ENCODE peak calls at places on chromosomes 5 and 9, in six cellular contexts. One of them, this sample, is unnamed.

GRCh38 chr5:51890435-51891116 is 507.3 kb downstream of the ISL1 start:
- DNase-seq in AG09309: no peak
- DNase-seq in astrocyte: no peak
- DNase-seq in astrocyte of the spinal cord: no peak
- DNase-seq in WERI-Rb-1: no peak
- DNase-seq in PC-3: no peak
- DNase-seq in this sample: no peak

GRCh38 chr5:5419291-5420210 is 2.9 kb upstream of the ICE1 start:
- DNase-seq in AG09309: peak
- DNase-seq in astrocyte: peak
- DNase-seq in astrocyte of the spinal cord: peak
- DNase-seq in WERI-Rb-1: peak
- DNase-seq in PC-3: peak
- DNase-seq in this sample: no peak

GRCh38 chr5:164352695-164353094 is 847.3 kb downstream of the MAT2B start:
- DNase-seq in PC-3: no peak
- DNase-seq in WERI-Rb-1: no peak
- DNase-seq in astrocyte of the spinal cord: no peak
- DNase-seq in astrocyte: peak
- DNase-seq in AG09309: no peak
- DNase-seq in this sample: no peak

GRCh38 chr5:150516011-150516410 is 8.1 kb downstream of the NDST1 start:
- DNase-seq in astrocyte: peak
- DNase-seq in PC-3: no peak
- DNase-seq in astrocyte of the spinal cord: peak
- DNase-seq in AG09309: no peak
- DNase-seq in WERI-Rb-1: peak
- DNase-seq in this sample: no peak

GRCh38 chr9:84511651-84512050 is 157.9 kb upstream of the NTRK2 start:
- DNase-seq in AG09309: no peak
- DNase-seq in astrocyte: no peak
- DNase-seq in PC-3: no peak
- DNase-seq in WERI-Rb-1: no peak
- DNase-seq in astrocyte of the spinal cord: no peak
- DNase-seq in this sample: no peak

GRCh38 chr9:7403839-7404238 is 395.7 kb downstream of the DMAC1 start:
- DNase-seq in AG09309: no peak
- DNase-seq in PC-3: no peak
- DNase-seq in WERI-Rb-1: no peak
- DNase-seq in astrocyte of the spinal cord: no peak
- DNase-seq in astrocyte: no peak
- DNase-seq in this sample: no peak

GRCh38 chr9:116860509-116861120 is 173.5 kb downstream of the TRIM32 start:
- DNase-seq in astrocyte: peak
- DNase-seq in WERI-Rb-1: peak
- DNase-seq in PC-3: peak
- DNase-seq in AG09309: peak
- DNase-seq in astrocyte of the spinal cord: peak
- DNase-seq in this sample: no peak

GRCh38 chr5:13566903-13567339 is 377.6 kb downstream of the DNAH5 start:
- DNase-seq in astrocyte of the spinal cord: peak
- DNase-seq in astrocyte: peak
- DNase-seq in WERI-Rb-1: no peak
- DNase-seq in PC-3: peak
- DNase-seq in AG09309: peak
- DNase-seq in this sample: peak

GRCh38 chr5:68141494-68141893 is 74.1 kb upstream of the PIK3R1 start:
- DNase-seq in PC-3: no peak
- DNase-seq in WERI-Rb-1: no peak
- DNase-seq in astrocyte of the spinal cord: peak
- DNase-seq in AG09309: no peak
- DNase-seq in astrocyte: peak
- DNase-seq in this sample: no peak

GRCh38 chr9:100011062-100011681 is 87.6 kb downstream of the ERP44 start:
- DNase-seq in astrocyte of the spinal cord: peak
- DNase-seq in astrocyte: peak
- DNase-seq in AG09309: peak
- DNase-seq in PC-3: peak
- DNase-seq in WERI-Rb-1: peak
- DNase-seq in this sample: no peak

GRCh38 chr9:13284011-13284410 is 4.5 kb upstream of the MPDZ start:
- DNase-seq in PC-3: no peak
- DNase-seq in astrocyte: no peak
- DNase-seq in astrocyte of the spinal cord: no peak
- DNase-seq in AG09309: no peak
- DNase-seq in WERI-Rb-1: no peak
- DNase-seq in this sample: no peak

GRCh38 chr5:139653616-139654015 is 5.5 kb downstream of the CXXC5 start:
- DNase-seq in astrocyte: no peak
- DNase-seq in WERI-Rb-1: peak
- DNase-seq in PC-3: no peak
- DNase-seq in astrocyte of the spinal cord: no peak
- DNase-seq in AG09309: no peak
- DNase-seq in this sample: no peak

GRCh38 chr9:133247632-133248031 is 27.4 kb downstream of the ABO start:
- DNase-seq in AG09309: no peak
- DNase-seq in astrocyte: no peak
- DNase-seq in astrocyte of the spinal cord: no peak
- DNase-seq in PC-3: no peak
- DNase-seq in WERI-Rb-1: no peak
- DNase-seq in this sample: no peak

GRCh38 chr5:154862766-154863165 is 4.3 kb downstream of the CNOT8 start:
- DNase-seq in AG09309: no peak
- DNase-seq in astrocyte of the spinal cord: peak
- DNase-seq in WERI-Rb-1: no peak
- DNase-seq in astrocyte: peak
- DNase-seq in PC-3: no peak
- DNase-seq in this sample: no peak

DNA sequence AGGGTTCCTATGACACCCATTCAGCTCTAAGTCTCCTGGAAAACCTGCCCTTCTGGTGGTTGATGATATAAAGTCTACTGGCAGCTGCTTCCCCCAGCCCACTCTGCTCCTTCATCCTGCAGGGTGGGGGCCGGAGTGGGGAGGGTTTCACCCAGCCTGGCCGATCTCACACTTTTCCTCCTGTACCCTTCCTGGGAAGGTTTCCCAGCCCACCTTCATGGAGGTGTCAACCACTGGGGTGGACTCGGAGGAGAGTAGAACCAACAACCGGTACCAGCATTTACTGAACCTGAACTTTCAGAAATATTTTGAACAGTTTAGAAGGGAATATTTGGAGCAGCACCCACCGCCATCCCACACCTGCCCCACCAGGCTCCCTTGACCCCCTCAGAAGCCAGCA is 30.4 kb downstream of the ROR2 start:
- DNase-seq in astrocyte of the spinal cord: no peak
- DNase-seq in AG09309: no peak
- DNase-seq in astrocyte: no peak
- DNase-seq in WERI-Rb-1: no peak
- DNase-seq in PC-3: no peak
- DNase-seq in this sample: no peak
- H3K4me3 ChIP-seq in astrocyte of the spinal cord: no peak
- H3K4me3 ChIP-seq in AG09309: no peak
- H3K4me3 ChIP-seq in astrocyte: no peak
- H3K4me3 ChIP-seq in WERI-Rb-1: no peak
- H3K4me3 ChIP-seq in PC-3: no peak
- H3K4me3 ChIP-seq in this sample: no peak

GRCh38 chr5:15693933-15694332 is 194.0 kb downstream of the FBXL7 start:
- DNase-seq in astrocyte of the spinal cord: no peak
- DNase-seq in astrocyte: no peak
- DNase-seq in WERI-Rb-1: no peak
- DNase-seq in AG09309: no peak
- DNase-seq in PC-3: no peak
- DNase-seq in this sample: no peak
- TF ChIP-seq CTCF in astrocyte of the spinal cord: no peak
- TF ChIP-seq CTCF in astrocyte: no peak
- TF ChIP-seq CTCF in WERI-Rb-1: peak
- TF ChIP-seq CTCF in AG09309: no peak
- TF ChIP-seq CTCF in PC-3: no peak
- TF ChIP-seq CTCF in this sample: no peak

DNA sequence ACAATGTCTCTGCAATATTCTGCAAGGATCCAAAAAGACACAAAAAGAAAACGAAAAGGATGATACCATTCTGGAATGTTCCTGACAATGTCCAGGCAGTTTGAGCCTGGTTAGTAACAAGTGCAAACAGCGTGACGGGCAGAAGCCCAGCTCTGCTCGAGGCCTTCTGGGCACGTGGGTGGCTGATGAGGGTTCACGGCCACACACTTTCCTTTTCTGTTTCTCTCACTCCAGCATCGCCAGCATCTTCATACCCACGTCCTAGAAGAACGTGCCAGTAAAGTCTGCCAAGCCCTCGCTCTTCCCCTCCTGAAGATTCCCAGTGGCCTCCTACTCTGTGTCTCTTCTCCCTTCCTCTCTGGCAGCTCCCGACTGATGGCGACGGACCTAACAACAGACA is 36.7 kb downstream of the COL23A1 start:
- DNase-seq in PC-3: no peak
- DNase-seq in astrocyte of the spinal cord: no peak
- DNase-seq in AG09309: no peak
- DNase-seq in astrocyte: no peak
- DNase-seq in WERI-Rb-1: no peak
- DNase-seq in this sample: no peak
- H3K4me3 ChIP-seq in PC-3: no peak
- H3K4me3 ChIP-seq in astrocyte of the spinal cord: no peak
- H3K4me3 ChIP-seq in AG09309: no peak
- H3K4me3 ChIP-seq in astrocyte: no peak
- H3K4me3 ChIP-seq in WERI-Rb-1: no peak
- H3K4me3 ChIP-seq in this sample: no peak

GRCh38 chr9:93380410-93381060 is 71.0 kb upstream of the FAM120A start:
- DNase-seq in astrocyte of the spinal cord: no peak
- DNase-seq in astrocyte: no peak
- DNase-seq in AG09309: no peak
- DNase-seq in WERI-Rb-1: no peak
- DNase-seq in PC-3: no peak
- DNase-seq in this sample: no peak

GRCh38 chr9:93378276-93378675 is 73.2 kb upstream of the FAM120A start:
- DNase-seq in astrocyte: no peak
- DNase-seq in PC-3: no peak
- DNase-seq in AG09309: no peak
- DNase-seq in astrocyte of the spinal cord: no peak
- DNase-seq in WERI-Rb-1: no peak
- DNase-seq in this sample: no peak

GRCh38 chr9:93379051-93379450 is 72.4 kb upstream of the FAM120A start:
- DNase-seq in AG09309: no peak
- DNase-seq in WERI-Rb-1: no peak
- DNase-seq in PC-3: no peak
- DNase-seq in astrocyte of the spinal cord: no peak
- DNase-seq in astrocyte: no peak
- DNase-seq in this sample: no peak
- TF ChIP-seq CTCF in AG09309: peak
- TF ChIP-seq CTCF in WERI-Rb-1: no peak
- TF ChIP-seq CTCF in PC-3: peak
- TF ChIP-seq CTCF in astrocyte of the spinal cord: peak
- TF ChIP-seq CTCF in astrocyte: peak
- TF ChIP-seq CTCF in this sample: peak

GRCh38 chr9:98974106-98974505 is 30.4 kb downstream of the COL15A1 start:
- DNase-seq in WERI-Rb-1: no peak
- DNase-seq in astrocyte: no peak
- DNase-seq in AG09309: no peak
- DNase-seq in PC-3: no peak
- DNase-seq in astrocyte of the spinal cord: no peak
- DNase-seq in this sample: no peak

GRCh38 chr9:98973546-98973921 is 29.8 kb downstream of the COL15A1 start:
- DNase-seq in astrocyte of the spinal cord: no peak
- DNase-seq in WERI-Rb-1: no peak
- DNase-seq in AG09309: no peak
- DNase-seq in astrocyte: no peak
- DNase-seq in PC-3: no peak
- DNase-seq in this sample: no peak

GRCh38 chr9:98974554-98974953 is 30.8 kb downstream of the COL15A1 start:
- DNase-seq in WERI-Rb-1: no peak
- DNase-seq in astrocyte: no peak
- DNase-seq in AG09309: no peak
- DNase-seq in PC-3: no peak
- DNase-seq in astrocyte of the spinal cord: no peak
- DNase-seq in this sample: no peak

GRCh38 chr9:98975838-98976237 is 32.1 kb downstream of the COL15A1 start:
- DNase-seq in AG09309: no peak
- DNase-seq in PC-3: no peak
- DNase-seq in astrocyte: no peak
- DNase-seq in WERI-Rb-1: no peak
- DNase-seq in astrocyte of the spinal cord: no peak
- DNase-seq in this sample: no peak

DNA sequence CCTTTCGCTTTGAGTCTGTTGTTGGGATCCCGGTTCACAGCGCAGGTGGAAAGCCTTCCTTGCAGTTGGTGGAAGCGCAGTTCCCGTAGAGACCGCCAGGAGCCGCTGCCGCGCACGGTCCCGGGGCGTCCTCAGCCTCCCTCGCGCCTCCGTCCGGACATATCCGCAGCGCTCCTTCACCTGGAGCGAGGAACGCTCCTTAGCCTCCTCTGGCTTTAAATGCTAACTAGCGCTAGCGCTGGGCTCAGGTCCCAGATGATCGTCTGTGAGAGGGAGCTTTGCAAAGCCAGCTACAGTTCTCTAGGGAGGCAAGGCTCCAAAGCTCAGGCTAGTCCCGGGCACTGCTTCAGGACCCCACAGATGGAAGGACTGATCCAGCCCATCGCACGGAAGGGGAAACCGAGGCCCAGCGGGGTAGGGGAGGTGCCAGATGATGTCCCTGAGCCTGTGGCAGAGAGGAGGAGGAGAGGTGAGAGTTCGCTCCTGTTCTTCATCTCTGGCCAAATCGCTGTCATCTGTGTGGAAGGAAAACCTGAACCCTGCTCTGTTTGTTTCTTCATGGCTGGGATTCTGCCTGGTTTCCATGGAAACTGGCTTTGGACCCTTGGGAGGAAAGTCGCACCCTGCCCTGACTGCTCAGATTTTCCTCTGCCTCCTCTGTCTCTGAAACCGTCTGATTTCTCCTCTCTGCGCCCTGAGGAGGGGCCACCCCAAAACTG is 31.4 kb downstream of the COL15A1 start:
- DNase-seq in astrocyte: peak
- DNase-seq in PC-3: peak
- DNase-seq in WERI-Rb-1: peak
- DNase-seq in AG09309: no peak
- DNase-seq in astrocyte of the spinal cord: peak
- DNase-seq in this sample: no peak
- H3K4me3 ChIP-seq in astrocyte: peak
- H3K4me3 ChIP-seq in PC-3: peak
- H3K4me3 ChIP-seq in WERI-Rb-1: peak
- H3K4me3 ChIP-seq in AG09309: no peak
- H3K4me3 ChIP-seq in astrocyte of the spinal cord: peak
- H3K4me3 ChIP-seq in this sample: no peak

This sample was measured in RWPE2.